ENCODE peak calls at places on chromosomes 2 and 18, in ten cellular contexts. J is IMR-90, Q is transverse colon, F is ascending aorta, U is B cell, N is brain microvascular endothelial cell, H is A549, O is Peyer's patch, M is cardiac fibroblast, V is AG04450. S is an unnamed sample.

GRCh38 chr2:120287183-120288015 is 34.7 kb downstream of the RALB start:
- DNase-seq in J (peak), Q (no peak), F (no peak), U (no peak), N (peak), H (peak), O (no peak), M (peak), V (peak), S (peak)

GRCh38 chr18:32507093-32507492 is 36.4 kb upstream of the GAREM1 start:
- DNase-seq in J (no peak), Q (no peak), F (no peak), U (no peak), N (no peak), H (no peak), O (no peak), M (no peak), V (no peak), S (no peak)

GRCh38 chr2:120605231-120605935 is 130.3 kb upstream of the GLI2 start:
- DNase-seq in J (peak), Q (no peak), F (no peak), U (no peak), N (no peak), H (no peak), O (no peak), M (no peak), V (no peak), S (no peak)

GRCh38 chr2:120669121-120669952 is 66.3 kb upstream of the GLI2 start:
- DNase-seq in J (peak), Q (no peak), F (no peak), U (no peak), N (no peak), H (no peak), O (no peak), M (peak), V (no peak), S (no peak)

GRCh38 chr2:20241973-20242726 is 17.2 kb upstream of the SDC1 start:
- DNase-seq in J (no peak), Q (no peak), F (no peak), U (no peak), N (no peak), H (peak), O (no peak), M (no peak), V (no peak), S (no peak)

GRCh38 chr2:159684796-159685195 is 27.5 kb upstream of the MARCHF7 start:
- DNase-seq in J (peak), Q (no peak), F (no peak), U (no peak), N (peak), H (peak), O (no peak), M (peak), V (peak), S (peak)

GRCh38 chr18:35559867-35560266 is 21.7 kb upstream of the GALNT1 start:
- DNase-seq in J (no peak), Q (no peak), F (no peak), U (no peak), N (no peak), H (no peak), O (no peak), M (no peak), V (no peak), S (no peak)

GRCh38 chr18:13539050-13539449 is 187.3 kb downstream of the FAM210A start:
- DNase-seq in J (no peak), Q (peak), F (no peak), U (peak), N (no peak), H (no peak), O (peak), M (no peak), V (no peak), S (no peak)

GRCh38 chr2:145411493-145411892 is 891.6 kb upstream of the ZEB2 start:
- DNase-seq in J (no peak), Q (no peak), F (no peak), U (peak), N (no peak), H (no peak), O (peak), M (no peak), V (no peak), S (no peak)

GRCh38 chr2:71927757-71928715 is 219.6 kb downstream of the CYP26B1 start:
- DNase-seq in J (no peak), Q (no peak), F (peak), U (no peak), N (no peak), H (no peak), O (no peak), M (no peak), V (no peak), S (no peak)

GRCh38 chr18:79200546-79201268 is 131.5 kb downstream of the ATP9B start:
- DNase-seq in J (peak), Q (peak), F (no peak), U (no peak), N (no peak), H (no peak), O (peak), M (peak), V (no peak), S (peak)

GRCh38 chr2:33380001-33380609 is 96.3 kb upstream of the RASGRP3 start:
- DNase-seq in J (no peak), Q (no peak), F (no peak), U (no peak), N (no peak), H (no peak), O (no peak), M (no peak), V (no peak), S (no peak)

GRCh38 chr2:239143858-239144712 is 256.7 kb downstream of the HDAC4 start:
- DNase-seq in J (peak), Q (no peak), F (no peak), U (no peak), N (peak), H (peak), O (no peak), M (peak), V (peak), S (peak)

GRCh38 chr2:144943986-144944385 is 424.1 kb upstream of the ZEB2 start:
- DNase-seq in J (peak), Q (no peak), F (no peak), U (no peak), N (peak), H (no peak), O (no peak), M (peak), V (no peak), S (peak)

GRCh38 chr2:20925265-20925889 is 102.5 kb upstream of the LDAH start:
- DNase-seq in J (no peak), Q (no peak), F (no peak), U (no peak), N (no peak), H (no peak), O (no peak), M (peak), V (no peak), S (peak)

GRCh38 chr2:225806105-225806504 is 406.6 kb downstream of the NYAP2 start:
- DNase-seq in J (peak), Q (no peak), F (no peak), U (no peak), N (no peak), H (no peak), O (no peak), M (no peak), V (no peak), S (no peak)

GRCh38 chr2:134170269-134170668 is 83.6 kb upstream of the MGAT5 start:
- DNase-seq in J (peak), Q (no peak), F (no peak), U (no peak), N (no peak), H (no peak), O (no peak), M (peak), V (no peak), S (peak)

GRCh38 chr2:229909090-229909489 is 12.7 kb downstream of the TRIP12 start:
- DNase-seq in J (no peak), Q (no peak), F (no peak), U (no peak), N (peak), H (no peak), O (no peak), M (peak), V (no peak), S (no peak)

GRCh38 chr2:72665448-72665847 is 160.4 kb downstream of the EXOC6B start:
- DNase-seq in J (no peak), Q (no peak), F (no peak), U (no peak), N (no peak), H (no peak), O (no peak), M (no peak), V (no peak), S (no peak)

GRCh38 chr2:174949988-174950687 is 55.0 kb downstream of the CHN1 start:
- DNase-seq in J (no peak), Q (no peak), F (no peak), U (no peak), N (no peak), H (no peak), O (no peak), M (no peak), V (no peak), S (no peak)

GRCh38 chr2:235026649-235027557 is 75.1 kb downstream of the SH3BP4 start:
- DNase-seq in J (peak), Q (peak), F (no peak), U (no peak), N (no peak), H (peak), O (peak), M (peak), V (no peak), S (peak)

GRCh38 chr18:47163241-47163640 is 12.9 kb downstream of the IER3IP1 start:
- DNase-seq in J (peak), Q (no peak), F (no peak), U (no peak), N (peak), H (no peak), O (no peak), M (peak), V (no peak), S (peak)

GRCh38 chr2:20424300-20425290 is 22.3 kb upstream of the RHOB start:
- DNase-seq in J (peak), Q (peak), F (peak), U (no peak), N (peak), H (no peak), O (peak), M (peak), V (peak), S (peak)

GRCh38 chr2:120969613-120970355 is 234.1 kb downstream of the GLI2 start:
- DNase-seq in J (no peak), Q (no peak), F (no peak), U (no peak), N (no peak), H (no peak), O (no peak), M (no peak), V (no peak), S (no peak)

GRCh38 chr2:151520976-151521375 is 111.3 kb downstream of the RIF1 start:
- DNase-seq in J (no peak), Q (no peak), F (no peak), U (no peak), N (no peak), H (no peak), O (no peak), M (no peak), V (no peak), S (peak)

GRCh38 chr2:11493282-11493681 is 27.3 kb upstream of the E2F6 start:
- DNase-seq in J (no peak), Q (no peak), F (no peak), U (no peak), N (no peak), H (no peak), O (no peak), M (no peak), V (no peak), S (no peak)

GRCh38 chr2:119853777-119854399 is 94.2 kb downstream of the PTPN4 start:
- DNase-seq in J (no peak), Q (no peak), F (no peak), U (no peak), N (no peak), H (no peak), O (no peak), M (no peak), V (no peak), S (no peak)

GRCh38 chr18:38427736-38428135 is 862.1 kb upstream of the CELF4 start:
- DNase-seq in J (no peak), Q (no peak), F (no peak), U (no peak), N (no peak), H (no peak), O (no peak), M (no peak), V (no peak), S (no peak)

GRCh38 chr2:120589782-120590608 is 145.7 kb upstream of the GLI2 start:
- DNase-seq in J (peak), Q (no peak), F (no peak), U (no peak), N (peak), H (no peak), O (no peak), M (peak), V (peak), S (peak)

GRCh38 chr2:173109253-173110188 is 33.9 kb downstream of the MAP3K20 start:
- DNase-seq in J (peak), Q (no peak), F (no peak), U (no peak), N (no peak), H (no peak), O (no peak), M (peak), V (peak), S (peak)

GRCh38 chr2:102620367-102620766 is 1.0 kb downstream of the SLC9A2 start:
- DNase-seq in J (no peak), Q (peak), F (no peak), U (no peak), N (no peak), H (no peak), O (peak), M (no peak), V (no peak), S (no peak)

GRCh38 chr2:231186325-231186724 is 12.1 kb upstream of the ARMC9 start:
- DNase-seq in J (no peak), Q (no peak), F (no peak), U (no peak), N (no peak), H (no peak), O (no peak), M (no peak), V (no peak), S (no peak)

GRCh38 chr18:43620936-43621335 is 343.6 kb upstream of the SYT4 start:
- DNase-seq in J (peak), Q (no peak), F (no peak), U (no peak), N (no peak), H (peak), O (no peak), M (peak), V (no peak), S (peak)

GRCh38 chr18:46497129-46497528 is 159.9 kb downstream of the LOXHD1 start:
- DNase-seq in J (no peak), Q (no peak), F (no peak), U (no peak), N (peak), H (no peak), O (no peak), M (peak), V (no peak), S (no peak)

GRCh38 chr2:158745067-158745865 is 49.9 kb upstream of the DAPL1 start:
- DNase-seq in J (peak), Q (peak), F (no peak), U (no peak), N (peak), H (peak), O (peak), M (peak), V (peak), S (peak)

GRCh38 chr18:26540041-26540628 is 8.2 kb downstream of the KCTD1 start:
- DNase-seq in J (no peak), Q (no peak), F (no peak), U (no peak), N (no peak), H (no peak), O (no peak), M (peak), V (no peak), S (peak)

GRCh38 chr2:20040489-20041172 is 10.8 kb downstream of the LAPTM4A start:
- DNase-seq in J (peak), Q (no peak), F (no peak), U (no peak), N (no peak), H (no peak), O (peak), M (no peak), V (no peak), S (no peak)

DNA sequence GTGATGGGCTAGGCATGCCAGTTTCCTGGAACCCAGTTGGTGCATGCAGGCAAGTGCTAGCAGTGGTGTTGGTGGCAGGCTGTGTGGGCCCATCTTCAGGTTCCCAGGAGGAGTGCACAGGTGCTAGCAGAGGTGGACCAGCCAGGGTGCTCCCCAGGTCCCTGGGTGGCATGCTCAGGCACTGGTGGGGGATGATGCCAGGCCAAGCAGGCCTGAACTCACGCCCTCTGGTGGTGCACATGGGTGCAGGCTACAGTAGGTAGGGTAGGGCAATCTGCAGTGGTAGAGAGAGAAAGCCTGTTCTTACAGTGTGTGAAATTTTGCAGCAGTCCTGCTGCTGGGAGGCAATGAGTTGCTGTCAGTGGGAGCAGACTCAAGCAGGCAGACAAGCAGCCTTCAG is 1651.8 kb downstream of the DPP10 start:
- DNase-seq in J (no peak), Q (no peak), F (no peak), U (no peak), N (no peak), H (no peak), O (no peak), M (no peak), V (no peak), S (no peak)
- TF ChIP-seq CTCF in J (no peak), Q (no peak), F (no peak), U (no peak), N (no peak), H (no peak), O (no peak), M (no peak), V (no peak), S (no peak)

GRCh38 chr2:153971914-153972313 is 100.2 kb downstream of the GALNT13 start:
- DNase-seq in J (no peak), Q (no peak), F (no peak), U (no peak), N (no peak), H (no peak), O (no peak), M (no peak), V (no peak), S (no peak)
- TF ChIP-seq CTCF in J (no peak), Q (no peak), F (no peak), U (no peak), N (no peak), H (peak), O (no peak), M (no peak), V (no peak), S (no peak)

DNA sequence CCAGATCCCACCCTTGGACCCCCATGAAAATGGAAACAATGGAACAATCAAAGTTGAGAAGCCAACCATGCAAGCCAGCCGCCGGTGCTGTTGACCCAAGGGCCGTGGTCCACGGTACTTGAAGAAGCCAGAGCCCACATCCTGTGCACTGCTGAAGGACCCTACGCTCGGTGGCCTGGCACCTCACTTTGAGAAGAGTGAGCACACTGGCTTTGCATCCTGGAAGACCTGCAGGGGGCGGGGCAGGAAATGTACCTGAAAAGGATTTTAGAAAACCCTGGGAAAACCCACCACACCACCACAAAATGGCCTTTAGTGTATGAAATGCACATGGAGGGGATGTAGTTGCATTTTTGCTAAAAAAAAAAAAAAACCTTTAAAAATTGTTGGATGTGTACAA is 26.5 kb upstream of the TXNDC2 start:
- DNase-seq in J (no peak), Q (no peak), F (no peak), U (no peak), N (no peak), H (no peak), O (no peak), M (no peak), V (no peak), S (no peak)
- TF ChIP-seq CTCF in J (no peak), Q (no peak), F (no peak), U (no peak), N (no peak), H (no peak), O (no peak), M (no peak), V (no peak), S (no peak)

DNA sequence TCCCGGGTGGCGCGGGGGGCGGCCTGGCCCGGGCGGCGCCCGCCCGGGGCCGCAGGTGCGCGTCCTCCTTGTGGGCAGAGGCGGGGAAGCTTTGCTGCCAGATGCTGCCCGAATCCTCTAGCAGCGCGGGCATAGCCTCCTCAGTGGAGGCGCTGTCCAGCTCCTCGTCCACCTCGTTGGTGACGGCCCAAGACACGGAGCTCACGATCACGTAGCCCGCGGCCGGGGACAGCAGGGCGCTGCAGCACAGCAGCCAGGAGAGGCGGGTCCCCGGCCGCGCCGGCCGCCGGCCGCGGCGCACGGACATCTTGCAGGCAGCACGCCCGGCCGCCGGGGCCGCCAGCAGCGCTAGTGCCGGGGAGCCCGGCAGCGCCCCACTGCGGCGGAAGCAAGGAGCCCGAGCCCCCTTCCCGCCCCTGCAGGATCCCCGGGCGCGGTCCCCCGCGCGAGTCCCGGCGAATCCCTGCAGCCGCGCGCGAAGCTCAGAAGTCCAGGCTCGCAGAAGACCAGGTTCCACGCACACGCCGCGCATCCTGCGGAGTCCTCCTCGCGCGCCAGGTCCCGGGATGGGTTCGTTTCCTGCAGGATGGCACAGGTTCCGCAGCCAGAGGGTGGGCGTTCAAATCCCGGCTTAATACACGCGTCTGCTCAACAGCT is at the start of gene CREG2:
- DNase-seq in J (peak), Q (peak), F (peak), U (peak), N (peak), H (peak), O (peak), M (peak), V (no peak), S (peak)
- TF ChIP-seq CTCF in J (peak), Q (no peak), F (no peak), U (peak), N (peak), H (peak), O (peak), M (peak), V (peak), S (peak)